ENCODE peak calls at places on chromosomes 6 and 20, in nine cellular contexts. K, Z, O, C, D, G, U, Q and P are unnamed samples.

GRCh38 chr20:16595376-16595775 is 22.1 kb upstream of the KIF16B start:
- DNase-seq in K (no peak), Z (no peak), O (no peak), C (no peak), D (no peak), G (no peak), U (no peak), Q (no peak), P (no peak)

GRCh38 chr6:135165031-135165430 is 16.1 kb upstream of the MYB start:
- DNase-seq in K (no peak), Z (no peak), O (no peak), C (no peak), D (no peak), G (no peak), U (no peak), Q (no peak), P (no peak)

GRCh38 chr20:60206259-60206658 is 248.0 kb downstream of the CDH26 start:
- DNase-seq in K (no peak), Z (no peak), O (no peak), C (no peak), D (peak), G (peak), U (peak), Q (no peak), P (peak)

GRCh38 chr6:154012852-154013251 is 26.2 kb upstream of the OPRM1 start:
- DNase-seq in K (no peak), Z (no peak), O (no peak), C (no peak), D (no peak), G (no peak), U (no peak), Q (no peak), P (no peak)

GRCh38 chr20:46914789-46915359 is 20.2 kb downstream of the EYA2 start:
- DNase-seq in K (no peak), Z (no peak), O (no peak), C (no peak), D (no peak), G (peak), U (no peak), Q (no peak), P (no peak)

GRCh38 chr20:24589845-24590192 is 120.4 kb downstream of the SYNDIG1 start:
- DNase-seq in K (no peak), Z (no peak), O (no peak), C (no peak), D (no peak), G (no peak), U (no peak), Q (no peak), P (no peak)

GRCh38 chr6:71228461-71229041 is 60.1 kb upstream of the OGFRL1 start:
- DNase-seq in K (no peak), Z (no peak), O (no peak), C (no peak), D (no peak), G (no peak), U (no peak), Q (no peak), P (no peak)

GRCh38 chr6:120774275-120774674 is 560.0 kb downstream of the TBC1D32 start:
- DNase-seq in K (no peak), Z (no peak), O (no peak), C (no peak), D (peak), G (peak), U (no peak), Q (no peak), P (no peak)

GRCh38 chr20:42530855-42531674 is 658.6 kb downstream of the PTPRT start:
- DNase-seq in K (no peak), Z (no peak), O (no peak), C (no peak), D (no peak), G (peak), U (peak), Q (no peak), P (peak)

GRCh38 chr6:144216668-144217218 is 66.4 kb downstream of the STX11 start:
- DNase-seq in K (no peak), Z (no peak), O (no peak), C (no peak), D (no peak), G (no peak), U (no peak), Q (peak), P (no peak)

GRCh38 chr6:34723203-34723602 is 26.6 kb upstream of the ILRUN start:
- DNase-seq in K (no peak), Z (no peak), O (no peak), C (no peak), D (no peak), G (peak), U (no peak), Q (no peak), P (no peak)

GRCh38 chr20:47232518-47232917 is 124.0 kb downstream of the ZMYND8 start:
- DNase-seq in K (no peak), Z (no peak), O (no peak), C (no peak), D (no peak), G (no peak), U (no peak), Q (no peak), P (no peak)

GRCh38 chr20:52593634-52594033 is 378.5 kb upstream of the TSHZ2 start:
- DNase-seq in K (peak), Z (no peak), O (no peak), C (no peak), D (no peak), G (peak), U (no peak), Q (no peak), P (no peak)

GRCh38 chr6:3229566-3230274 is 2.3 kb upstream of the TUBB2B start:
- DNase-seq in K (no peak), Z (no peak), O (no peak), C (peak), D (no peak), G (no peak), U (no peak), Q (no peak), P (peak)

GRCh38 chr20:45289942-45290676 is 16.5 kb upstream of the RBPJL start:
- DNase-seq in K (no peak), Z (no peak), O (no peak), C (no peak), D (no peak), G (no peak), U (no peak), Q (no peak), P (no peak)

GRCh38 chr20:25136643-25137559 is 55.0 kb upstream of the VSX1 start:
- DNase-seq in K (peak), Z (no peak), O (no peak), C (peak), D (peak), G (peak), U (no peak), Q (no peak), P (no peak)